ENCODE peak calls at places on chromosome 21, in four cellular contexts. L is cardiac muscle cell; K is CD8-positive, alpha-beta T cell; Z is right atrium auricular region. R is an unnamed sample.

GRCh38 chr21:20971296-20971921 is 26.8 kb upstream of the NCAM2 start:
- DNase-seq in L (peak), K (no peak), Z (no peak), R (peak)

GRCh38 chr21:43778469-43779335 is 2.6 kb upstream of the CSTB start:
- DNase-seq in L (no peak), K (no peak), Z (no peak), R (no peak)

GRCh38 chr21:25626752-25627151 is 12.3 kb upstream of the JAM2 start:
- DNase-seq in L (peak), K (no peak), Z (no peak), R (no peak)

GRCh38 chr21:25408666-25409065 is 198.6 kb downstream of the MRPL39 start:
- DNase-seq in L (no peak), K (no peak), Z (no peak), R (no peak)

GRCh38 chr21:21230672-21231071 is 232.5 kb downstream of the NCAM2 start:
- DNase-seq in L (peak), K (no peak), Z (no peak), R (no peak)

GRCh38 chr21:38669186-38669585 is 136.5 kb upstream of the ETS2 start:
- DNase-seq in L (peak), K (no peak), Z (no peak), R (no peak)

GRCh38 chr21:18986197-18986596 is 582.6 kb upstream of the TMPRSS15 start:
- DNase-seq in L (no peak), K (no peak), Z (no peak), R (no peak)

GRCh38 chr21:21547368-21547953 is 549.3 kb downstream of the NCAM2 start:
- DNase-seq in L (peak), K (no peak), Z (no peak), R (no peak)

GRCh38 chr21:26833460-26833939 is 11.7 kb downstream of the ADAMTS1 start:
- DNase-seq in L (peak), K (no peak), Z (no peak), R (no peak)

GRCh38 chr21:40043423-40043822 is 176.2 kb downstream of the PCP4 start:
- DNase-seq in L (no peak), K (no peak), Z (no peak), R (no peak)
- TF ChIP-seq CTCF in L (no peak), K (no peak), Z (no peak), R (no peak)

DNA sequence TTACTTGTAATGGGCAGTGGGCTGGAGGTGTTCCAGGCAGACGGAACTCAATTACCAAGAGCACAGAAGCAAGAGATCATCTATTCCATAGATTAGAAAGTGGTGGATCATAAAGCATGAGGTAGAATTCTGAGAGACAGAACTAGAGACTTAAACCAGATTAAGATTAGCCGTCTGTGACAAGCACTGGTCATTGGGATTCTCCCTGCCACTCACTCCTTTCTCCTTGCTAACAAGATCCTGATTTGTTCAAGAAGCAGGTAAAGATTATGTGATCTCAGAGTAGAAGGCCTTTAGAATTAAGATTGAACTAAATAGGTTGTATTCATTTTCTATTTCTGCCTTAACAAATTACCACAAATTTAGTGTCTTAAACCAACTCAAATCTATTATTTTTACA is 1.5 kb upstream of the HSPA13 start:
- DNase-seq in L (no peak), K (no peak), Z (no peak), R (no peak)
- H3K4me3 ChIP-seq in L (no peak), K (no peak), Z (no peak), R (peak)

GRCh38 chr21:42632336-42632751 is 21.1 kb upstream of the PDE9A start:
- DNase-seq in L (no peak), K (no peak), Z (no peak), R (no peak)
- TF ChIP-seq CTCF in L (no peak), K (no peak), Z (no peak), R (no peak)

GRCh38 chr21:34073032-34073748 is at the start of the genes MRPS6 and SLC5A3:
- DNase-seq in L (peak), K (peak), Z (no peak), R (peak)

GRCh38 chr21:34074283-34075098 is 1.1 kb downstream of the MRPS6 start:
- DNase-seq in L (peak), K (no peak), Z (no peak), R (no peak)

GRCh38 chr21:34071683-34072082 is 1.7 kb upstream of the MRPS6 start:
- DNase-seq in L (no peak), K (no peak), Z (no peak), R (no peak)

GRCh38 chr21:34073749-34074282 is 438 bp downstream of the MRPS6 start:
- DNase-seq in L (no peak), K (peak), Z (no peak), R (no peak)

GRCh38 chr21:34072145-34073031 is 990 bp upstream of the MRPS6 start:
- DNase-seq in L (no peak), K (no peak), Z (no peak), R (no peak)
- H3K4me3 ChIP-seq in L (peak), K (peak), Z (peak), R (peak)

GRCh38 chr21:36615274-36615964 is 83.5 kb upstream of the SIM2 start:
- DNase-seq in L (no peak), K (no peak), Z (no peak), R (no peak)
- TF ChIP-seq CTCF in L (peak), K (no peak), Z (no peak), R (peak)

GRCh38 chr21:15771311-15771710 is 41.5 kb downstream of the USP25 start:
- DNase-seq in L (no peak), K (no peak), Z (no peak), R (no peak)
- H3K4me3 ChIP-seq in L (no peak), K (no peak), Z (no peak), R (no peak)

GRCh38 chr21:44874240-44874496 is 678 bp upstream of the PTTG1IP start:
- DNase-seq in L (no peak), K (no peak), Z (no peak), R (no peak)

GRCh38 chr21:44874497-44875331 is 1.2 kb upstream of the PTTG1IP start:
- DNase-seq in L (peak), K (no peak), Z (peak), R (no peak)

GRCh38 chr21:44876849-44877575 is 3.5 kb upstream of the PTTG1IP start:
- DNase-seq in L (no peak), K (no peak), Z (no peak), R (no peak)

GRCh38 chr21:44873356-44874239 is at the start of gene PTTG1IP:
- DNase-seq in L (peak), K (peak), Z (peak), R (peak)

GRCh38 chr21:44875341-44875740 is 1.9 kb upstream of the PTTG1IP start:
- DNase-seq in L (peak), K (no peak), Z (no peak), R (no peak)
- TF ChIP-seq CTCF in L (peak), K (no peak), Z (peak), R (no peak)

GRCh38 chr21:34201001-34201400 is 127.6 kb downstream of the MRPS6 start:
- DNase-seq in L (no peak), K (no peak), Z (no peak), R (no peak)
- H3K4me3 ChIP-seq in L (peak), K (peak), Z (no peak), R (no peak)

GRCh38 chr21:45922648-45923047 is 58.9 kb upstream of the COL6A1 start:
- DNase-seq in L (no peak), K (no peak), Z (no peak), R (no peak)

GRCh38 chr21:45923146-45923545 is 58.4 kb upstream of the COL6A1 start:
- DNase-seq in L (peak), K (peak), Z (peak), R (peak)

GRCh38 chr21:45919593-45919992 is 62.0 kb upstream of the COL6A1 start:
- DNase-seq in L (no peak), K (no peak), Z (no peak), R (no peak)

GRCh38 chr21:45920824-45921600 is 60.6 kb upstream of the COL6A1 start:
- DNase-seq in L (no peak), K (no peak), Z (no peak), R (no peak)

GRCh38 chr21:45921917-45922316 is 59.7 kb upstream of the COL6A1 start:
- DNase-seq in L (no peak), K (no peak), Z (no peak), R (no peak)
- TF ChIP-seq CTCF in L (no peak), K (no peak), Z (no peak), R (no peak)

GRCh38 chr21:16194851-16195251 is 465.1 kb downstream of the USP25 start:
- DNase-seq in L (peak), K (no peak), Z (no peak), R (no peak)
- H3K4me3 ChIP-seq in L (peak), K (no peak), Z (peak), R (peak)

R was measured in HFF-Myc.